ENCODE peak calls at places on chromosomes 2 and 18, in eight cellular contexts. T is fibroblast of the aortic adventitia, H is colonic mucosa, L is BJ, J is choroid plexus epithelial cell, A is mucosa of descending colon, V is neural progenitor cell, C is HepG2. R is an unnamed sample.

GRCh38 chr18:34493099-34493544 is 217.0 kb upstream of the DTNA start:
- DNase-seq in H (peak), V (peak), T (peak), C (peak), J (peak), A (peak), L (no peak), R (peak)

GRCh38 chr18:48824231-48824970 is 126.4 kb downstream of the SMAD7 start:
- DNase-seq in C (no peak), A (no peak), H (peak), J (no peak), T (no peak), L (no peak), V (no peak), R (no peak)

GRCh38 chr2:11742317-11742701 is 4.1 kb upstream of the LPIN1 start:
- DNase-seq in J (no peak), A (no peak), L (no peak), H (no peak), V (no peak), C (no peak), T (no peak), R (no peak)

GRCh38 chr18:55555628-55556027 is 32.4 kb downstream of the TCF4 start:
- DNase-seq in L (no peak), C (no peak), A (no peak), V (no peak), J (no peak), T (no peak), H (no peak), R (no peak)

GRCh38 chr2:190947711-190948251 is 66.2 kb downstream of the STAT1 start:
- DNase-seq in H (no peak), T (peak), V (no peak), C (peak), A (no peak), J (peak), L (peak), R (no peak)

GRCh38 chr2:147623328-147623727 is 221.5 kb upstream of the ACVR2A start:
- DNase-seq in T (no peak), H (no peak), L (no peak), A (no peak), V (no peak), J (no peak), C (no peak), R (no peak)

GRCh38 chr2:36376319-36376765 is 20.8 kb downstream of the CRIM1 start:
- DNase-seq in C (peak), L (no peak), J (peak), V (no peak), T (no peak), H (peak), A (peak), R (no peak)

GRCh38 chr2:40043191-40043590 is 264.1 kb upstream of the THUMPD2 start:
- DNase-seq in A (no peak), C (no peak), H (no peak), J (peak), V (no peak), T (no peak), L (no peak), R (no peak)

GRCh38 chr2:114527330-114527983 is 85.0 kb downstream of the DPP10 start:
- DNase-seq in A (no peak), C (no peak), T (no peak), L (no peak), V (no peak), J (no peak), H (no peak), R (no peak)
- H3K4me3 ChIP-seq in A (no peak), C (no peak), T (no peak), L (no peak), V (no peak), J (no peak), H (no peak), R (no peak)

GRCh38 chr2:219494952-219495530 is 3.6 kb upstream of the GMPPA start:
- DNase-seq in V (no peak), H (no peak), A (no peak), T (no peak), J (no peak), L (no peak), C (no peak), R (no peak)
- TF ChIP-seq CTCF in V (no peak), H (no peak), A (no peak), T (no peak), J (no peak), L (no peak), C (no peak), R (no peak)

GRCh38 chr2:99404039-99404799 is 67.0 kb downstream of the EIF5B start:
- DNase-seq in L (no peak), J (no peak), C (no peak), V (peak), A (no peak), H (no peak), T (no peak), R (peak)
- H3K4me3 ChIP-seq in L (no peak), J (no peak), C (no peak), V (no peak), A (no peak), H (no peak), T (no peak), R (peak)

GRCh38 chr2:59080465-59081181 is 839.5 kb upstream of the FANCL start:
- DNase-seq in J (no peak), C (no peak), L (no peak), V (no peak), T (no peak), A (no peak), H (no peak), R (no peak)

DNA sequence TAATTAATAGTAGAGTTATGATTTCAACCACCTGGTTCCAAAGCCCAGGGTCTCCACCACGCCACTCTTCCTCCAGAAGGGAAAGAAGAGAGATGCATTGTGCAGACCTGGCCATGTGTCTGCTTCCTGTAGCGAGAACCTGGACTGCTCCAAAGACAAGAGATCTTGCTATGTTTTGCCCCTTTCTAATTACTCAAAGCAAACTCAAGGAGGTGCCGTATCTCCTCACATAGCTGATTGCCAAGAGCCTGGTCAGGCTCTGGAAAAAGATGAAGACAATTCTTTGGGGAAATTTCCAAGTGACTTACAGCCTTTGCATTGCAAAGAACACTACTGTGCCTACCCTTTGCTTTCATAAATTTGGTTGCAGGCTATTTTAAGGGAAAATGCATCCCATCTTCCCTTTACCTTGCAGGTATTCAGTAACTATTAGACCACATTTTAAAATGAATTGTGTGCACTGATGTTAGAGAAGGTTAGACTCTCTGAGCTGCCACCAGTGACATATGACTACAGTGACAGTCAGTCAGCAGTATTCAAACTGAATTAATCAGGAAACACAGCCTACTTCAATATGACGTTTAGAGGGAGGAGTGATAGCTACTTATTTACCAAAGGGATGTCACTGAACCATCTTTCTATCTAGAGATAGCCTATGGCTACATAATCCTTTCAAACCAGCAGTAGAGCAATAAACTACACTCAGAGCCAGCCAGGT is 842.1 kb upstream of the FANCL start:
- DNase-seq in J (peak), L (no peak), H (no peak), C (no peak), T (no peak), A (no peak), V (no peak), R (no peak)
- TF ChIP-seq CTCF in J (no peak), L (no peak), H (no peak), C (no peak), T (no peak), A (no peak), V (peak), R (no peak)